ENCODE peak calls at places on chromosomes 12 and 14, in five cellular contexts. R, A, S, V and G are unnamed samples.

GRCh38 chr12:45893240-45893639 is 97.1 kb downstream of the SCAF11 start:
- DNase-seq in R (no peak), A (no peak), S (no peak), V (no peak), G (peak; percentile 31)

GRCh38 chr12:112705037-112705632 is 86.4 kb upstream of the RPH3A start:
- DNase-seq in R (no peak), A (no peak), S (no peak), V (no peak), G (no peak)

GRCh38 chr14:103892247-103892646 is 36.0 kb upstream of the TDRD9 start:
- DNase-seq in R (no peak), A (no peak), S (no peak), V (no peak), G (no peak)

GRCh38 chr12:27631813-27632491 is 64.3 kb upstream of the REP15 start:
- DNase-seq in R (no peak), A (no peak), S (no peak), V (no peak), G (no peak)

GRCh38 chr12:87085286-87085685 is 829.1 kb upstream of the MGAT4C start:
- DNase-seq in R (no peak), A (no peak), S (no peak), V (no peak), G (no peak)

GRCh38 chr12:102811125-102811737 is 105.8 kb downstream of the PAH start:
- DNase-seq in R (no peak), A (peak; percentile 64), S (no peak), V (no peak), G (no peak)

GRCh38 chr12:11877869-11878780 is 192.6 kb upstream of the BCL2L14 start:
- DNase-seq in R (no peak), A (peak; percentile 77), S (peak; percentile 77), V (no peak), G (no peak)

GRCh38 chr12:3885179-3886094 is 12.2 kb upstream of the PARP11 start:
- DNase-seq in R (no peak), A (peak; percentile 91), S (peak; percentile 20), V (peak; percentile 4), G (no peak)

GRCh38 chr14:81938341-81938740 is 404.7 kb upstream of the SEL1L start:
- DNase-seq in R (no peak), A (no peak), S (no peak), V (no peak), G (no peak)

GRCh38 chr12:96422192-96422591 is 22.0 kb upstream of the CDK17 start:
- DNase-seq in R (no peak), A (peak; percentile 47), S (no peak), V (no peak), G (no peak)

GRCh38 chr12:15590180-15590826 is 198.9 kb downstream of the EPS8 start:
- DNase-seq in R (peak; percentile 77), A (peak; percentile 86), S (peak; percentile 88), V (peak; percentile 46), G (peak; percentile 66)

GRCh38 chr14:64040044-64040443 is 187.2 kb downstream of the SYNE2 start:
- DNase-seq in R (no peak), A (peak; percentile 7), S (no peak), V (no peak), G (no peak)

GRCh38 chr12:47032644-47033043 is 46.8 kb upstream of the PCED1B start:
- DNase-seq in R (no peak), A (peak; percentile 84), S (peak; percentile 8), V (no peak), G (no peak)

GRCh38 chr14:106417224-106418049 is 891.1 kb downstream of the TMEM121 start:
- DNase-seq in R (peak; percentile 85), A (no peak), S (no peak), V (peak; percentile 26), G (no peak)

GRCh38 chr14:104450811-104451401 is 128.7 kb upstream of the C14orf180 start:
- DNase-seq in R (no peak), A (no peak), S (peak; percentile 3), V (no peak), G (no peak)

GRCh38 chr14:25140423-25140822 is 90.5 kb upstream of the STXBP6 start:
- DNase-seq in R (no peak), A (no peak), S (no peak), V (no peak), G (no peak)

GRCh38 chr12:106126441-106127288 is 12.1 kb downstream of the NUAK1 start:
- DNase-seq in R (no peak), A (peak; percentile 73), S (no peak), V (no peak), G (no peak)

GRCh38 chr12:102539651-102540553 is 59.5 kb upstream of the IGF1 start:
- DNase-seq in R (no peak), A (peak; percentile 65), S (no peak), V (peak; percentile 87), G (no peak)

GRCh38 chr14:93049867-93050331 is 65.8 kb downstream of the ITPK1 start:
- DNase-seq in R (no peak), A (no peak), S (no peak), V (no peak), G (no peak)

GRCh38 chr12:118044075-118044474 is 16.9 kb downstream of the WSB2 start:
- DNase-seq in R (no peak), A (no peak), S (no peak), V (no peak), G (no peak)

GRCh38 chr12:57756406-57757341 is 1.8 kb downstream of the MARCHF9 start:
- DNase-seq in R (peak; percentile 86), A (no peak), S (no peak), V (no peak), G (no peak)